ENCODE peak calls at places on chromosomes 4 and X, in five cellular contexts. V is SK-N-SH, B is HCT116, T is HepG2, L is K562. C is an unnamed sample.

GRCh38 chr4:94451051-94451404 is 714 bp upstream of the PDLIM5 start:
- DNase-seq in V (peak), B (no peak), T (no peak), L (no peak), C (no peak)

GRCh38 chrX:40150503-40150902 is 52.7 kb upstream of the BCOR start:
- DNase-seq in V (no peak), B (no peak), T (no peak), L (no peak), C (no peak)

GRCh38 chr4:41390661-41391060 is 133.9 kb downstream of the UCHL1 start:
- DNase-seq in V (no peak), B (no peak), T (no peak), L (no peak), C (no peak)

GRCh38 chr4:6263541-6264540 is 5.8 kb upstream of the WFS1 start:
- DNase-seq in V (peak), B (no peak), T (peak), L (peak), C (no peak)

GRCh38 chr4:182973421-182974340 is 56.5 kb upstream of the DCTD start:
- DNase-seq in V (no peak), B (no peak), T (no peak), L (no peak), C (no peak)

GRCh38 chrX:24969812-24970211 is 46.0 kb downstream of the ARX start:
- DNase-seq in V (no peak), B (no peak), T (no peak), L (no peak), C (no peak)

GRCh38 chrX:153782324-153782723 is 1.5 kb downstream of the SRPK3 start:
- DNase-seq in V (no peak), B (no peak), T (no peak), L (no peak), C (no peak)

GRCh38 chr4:94746746-94747145 is 11.0 kb upstream of the BMPR1B start:
- DNase-seq in V (no peak), B (no peak), T (no peak), L (no peak), C (no peak)

GRCh38 chr4:26171953-26172352 is 148.9 kb upstream of the RBPJ start:
- DNase-seq in V (no peak), B (no peak), T (no peak), L (no peak), C (no peak)

GRCh38 chr4:11397819-11398610 is 30.7 kb downstream of the HS3ST1 start:
- DNase-seq in V (no peak), B (no peak), T (no peak), L (no peak), C (no peak)

GRCh38 chrX:34866636-34867035 is 76.0 kb upstream of the FAM47B start:
- DNase-seq in V (no peak), B (no peak), T (no peak), L (no peak), C (no peak)

GRCh38 chr4:28277931-28278330 is 1417.3 kb downstream of the STIM2 start:
- DNase-seq in V (no peak), B (no peak), T (no peak), L (no peak), C (no peak)

GRCh38 chr4:2981256-2981804 is 18.0 kb downstream of the GRK4 start:
- DNase-seq in V (no peak), B (no peak), T (no peak), L (no peak), C (no peak)

GRCh38 chr4:128810331-128810870 is 901 bp downstream of the JADE1 start:
- DNase-seq in V (peak), B (peak), T (peak), L (peak), C (no peak)

GRCh38 chrX:46547857-46548256 is 2.6 kb upstream of the ZNF674 start:
- DNase-seq in V (no peak), B (peak), T (peak), L (no peak), C (no peak)

GRCh38 chr4:99117876-99118693 is 26.0 kb downstream of the ADH4 start:
- DNase-seq in V (peak), B (no peak), T (peak), L (peak), C (no peak)

GRCh38 chr4:98467627-98468072 is 190.8 kb downstream of the TSPAN5 start:
- DNase-seq in V (peak), B (peak), T (peak), L (peak), C (peak)

GRCh38 chr4:59570850-59571476 is 1629.2 kb upstream of the ADGRL3 start:
- DNase-seq in V (no peak), B (no peak), T (no peak), L (no peak), C (no peak)

GRCh38 chrX:18887177-18887820 is 96.6 kb downstream of the PHKA2 start:
- DNase-seq in V (no peak), B (no peak), T (no peak), L (no peak), C (no peak)
- H3K4me3 ChIP-seq in V (no peak), B (no peak), T (no peak), L (no peak), C (no peak)

GRCh38 chr4:123114915-123115756 is 192.7 kb upstream of the NUDT6 start:
- DNase-seq in V (peak), B (no peak), T (no peak), L (no peak), C (no peak)

GRCh38 chr4:123121241-123121907 is 199.0 kb upstream of the NUDT6 start:
- DNase-seq in V (no peak), B (no peak), T (peak), L (no peak), C (no peak)

GRCh38 chr4:123116412-123116811 is 194.0 kb upstream of the NUDT6 start:
- DNase-seq in V (peak), B (no peak), T (peak), L (no peak), C (no peak)

GRCh38 chr4:123125477-123125876 is 203.1 kb upstream of the NUDT6 start:
- DNase-seq in V (no peak), B (no peak), T (no peak), L (no peak), C (no peak)

DNA sequence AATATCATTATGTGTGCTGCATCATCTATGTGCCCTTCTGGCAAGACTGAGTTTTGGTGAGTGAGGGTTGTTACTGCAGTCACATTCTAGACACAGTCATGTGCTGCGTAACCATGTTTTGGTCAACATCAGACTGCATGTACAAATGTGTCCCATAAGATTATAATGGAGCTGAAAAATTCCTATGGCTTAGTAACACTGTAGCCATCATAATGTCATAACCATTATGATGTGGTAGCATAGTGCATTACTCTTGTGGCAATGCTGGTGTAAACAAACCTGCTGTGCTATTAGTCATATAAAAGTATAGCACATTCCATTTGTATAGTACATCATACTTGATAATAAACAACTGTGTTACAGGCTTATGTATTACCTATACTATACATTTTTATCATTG is 198.1 kb upstream of the NUDT6 start:
- DNase-seq in V (no peak), B (no peak), T (no peak), L (no peak), C (no peak)
- H3K9ac ChIP-seq in V (no peak), B (no peak), T (no peak), L (no peak), C (no peak)

DNA sequence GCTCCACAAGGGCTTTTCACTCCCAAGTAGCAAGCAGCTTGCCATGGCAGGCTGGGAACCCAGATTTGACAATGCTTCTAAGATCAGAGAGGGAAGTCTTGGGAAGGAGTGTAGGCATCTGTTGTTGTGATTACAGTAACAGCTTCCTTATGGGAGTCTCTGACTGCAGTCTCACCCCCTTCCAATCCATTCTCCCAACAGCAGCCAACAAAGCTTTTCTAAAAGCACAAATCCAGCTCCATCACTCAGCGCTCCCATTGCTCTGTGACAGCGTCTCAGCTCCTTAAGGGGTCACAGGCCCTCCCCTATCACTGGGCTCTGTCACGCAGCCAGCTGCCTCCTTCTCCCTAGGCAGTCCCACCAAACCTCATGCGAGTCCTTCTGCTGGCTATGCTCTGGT is 7.1 kb downstream of the IGFBP7 start:
- DNase-seq in V (no peak), B (no peak), T (no peak), L (no peak), C (no peak)
- TF ChIP-seq YY1 in V (no peak), B (no peak), T (no peak), L (no peak), C (no peak)

GRCh38 chr4:8441499-8442091 is 1.0 kb downstream of the TRMT44 start:
- DNase-seq in V (no peak), B (no peak), T (no peak), L (peak), C (no peak)

GRCh38 chr4:8442596-8443358 is 2.2 kb downstream of the TRMT44 start:
- DNase-seq in V (no peak), B (no peak), T (no peak), L (peak), C (no peak)

GRCh38 chr4:8440491-8441311 is at the start of the genes ACOX3 and TRMT44:
- DNase-seq in V (peak), B (peak), T (peak), L (peak), C (peak)

GRCh38 chr4:8439914-8440490 is 521 bp downstream of the ACOX3 start:
- DNase-seq in V (no peak), B (no peak), T (peak), L (peak), C (no peak)

GRCh38 chr4:8443801-8444200 is 3.2 kb downstream of the TRMT44 start:
- DNase-seq in V (no peak), B (no peak), T (no peak), L (no peak), C (no peak)
- H3K4me3 ChIP-seq in V (no peak), B (no peak), T (no peak), L (no peak), C (no peak)

GRCh38 chr4:152074573-152074972 is 313.8 kb upstream of the GATB start:
- DNase-seq in V (no peak), B (no peak), T (no peak), L (no peak), C (no peak)
- H3K9ac ChIP-seq in V (no peak), B (no peak), T (no peak), L (no peak), C (no peak)

GRCh38 chrX:105471597-105471996 is 251.1 kb upstream of the TEX13A start:
- DNase-seq in V (no peak), B (no peak), T (no peak), L (no peak), C (no peak)
- TF ChIP-seq YY1 in V (no peak), B (no peak), T (no peak), L (no peak), C (no peak)

DNA sequence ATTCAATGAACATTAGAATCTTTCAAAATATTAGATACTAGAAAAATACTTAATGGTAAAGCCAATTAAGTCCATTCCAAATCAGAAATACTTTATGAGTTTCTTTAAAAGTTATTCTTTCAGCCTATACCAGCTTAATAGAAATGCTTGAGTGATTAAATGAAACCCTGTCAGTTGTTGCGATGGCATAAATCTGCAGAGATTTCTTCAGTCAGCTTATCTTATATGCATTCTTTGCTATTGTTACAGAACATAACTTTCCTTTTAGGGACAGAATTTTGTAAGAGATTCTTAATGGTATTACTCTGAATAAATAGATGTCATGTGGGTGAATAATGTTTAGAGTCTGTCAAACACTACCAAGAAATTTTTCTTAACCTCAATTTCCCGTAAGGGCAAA is 325.0 kb upstream of the HAND2 start:
- DNase-seq in V (no peak), B (no peak), T (no peak), L (no peak), C (no peak)
- H3K4me3 ChIP-seq in V (no peak), B (no peak), T (no peak), L (no peak), C (no peak)

GRCh38 chr4:38099020-38099600 is 138.9 kb downstream of the PTTG2 start:
- DNase-seq in V (no peak), B (no peak), T (no peak), L (no peak), C (no peak)
- H3K9ac ChIP-seq in V (peak), B (no peak), T (no peak), L (no peak), C (no peak)

DNA sequence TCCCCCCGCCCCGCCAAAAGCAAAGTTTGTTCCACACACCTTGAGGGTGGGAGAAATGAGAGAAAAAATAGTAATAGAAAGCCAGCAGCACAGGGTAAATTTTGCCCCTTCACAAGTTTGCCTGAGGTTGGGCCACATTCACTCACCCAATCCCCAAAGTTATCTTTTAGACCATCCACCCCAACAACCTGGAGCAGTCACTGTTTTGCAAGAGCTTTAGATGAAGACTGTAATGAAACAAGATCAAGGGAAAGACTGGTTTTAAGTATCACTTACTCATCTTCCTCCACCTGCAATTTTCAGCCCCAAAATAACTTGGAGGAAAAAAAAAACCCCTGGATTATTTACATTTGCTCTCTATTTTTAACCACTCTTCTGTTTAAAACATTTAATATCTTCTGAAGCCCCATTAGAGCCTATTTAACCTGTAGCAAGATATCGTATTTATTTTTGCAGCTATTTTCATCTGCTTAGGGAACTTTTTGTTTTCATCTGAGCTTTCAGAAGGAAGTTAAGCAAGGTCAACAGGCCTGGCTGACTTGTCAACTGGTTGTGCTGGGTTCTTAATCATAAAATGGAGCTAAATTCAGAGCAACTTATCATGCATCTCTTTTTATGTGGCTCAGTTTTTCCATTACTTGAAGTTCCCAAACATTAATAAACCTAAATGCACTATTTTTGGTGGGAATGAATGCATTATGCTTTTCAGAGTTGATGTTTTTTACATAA is 24.6 kb upstream of the TBL1X start:
- DNase-seq in V (no peak), B (no peak), T (no peak), L (no peak), C (no peak)
- TF ChIP-seq YY1 in V (no peak), B (no peak), T (no peak), L (no peak), C (no peak)